ENCODE peak calls at places on chromosomes 4 and X, in six cellular contexts. E is GM12878, S is GM12891, R is H1, B is K562, Y is HepG2. G is an unnamed sample.

GRCh38 chr4:123096038-123096437 is 173.6 kb upstream of the NUDT6 start:
- DNase-seq in Y (peak; percentile 15), S (no peak), R (no peak), B (peak; percentile 14), E (no peak), G (no peak)

GRCh38 chr4:1644906-1645657 is 39.0 kb downstream of the FAM53A start:
- DNase-seq in Y (no peak), R (no peak), B (no peak), E (no peak), S (no peak), G (no peak)

GRCh38 chr4:42985971-42986370 is 93.5 kb downstream of the GRXCR1 start:
- DNase-seq in Y (no peak), R (no peak), B (no peak), S (no peak), E (no peak), G (no peak)

GRCh38 chr4:20126906-20127305 is 124.8 kb upstream of the SLIT2 start:
- DNase-seq in S (no peak), E (no peak), Y (no peak), R (no peak), B (no peak), G (no peak)

GRCh38 chr4:602559-602942 is 22.8 kb upstream of the PDE6B start:
- DNase-seq in R (peak; percentile 99), Y (peak; percentile 60), S (no peak), B (peak; percentile 61), E (no peak), G (no peak)

GRCh38 chr4:17597517-17597916 is 16.9 kb upstream of the MED28 start:
- DNase-seq in R (no peak), Y (no peak), B (no peak), E (no peak), S (no peak), G (no peak)

GRCh38 chr4:121421594-121421993 is 40.8 kb upstream of the QRFPR start:
- DNase-seq in E (no peak), R (no peak), Y (no peak), B (no peak), S (no peak), G (no peak)

GRCh38 chr4:17280266-17280665 is 231.6 kb downstream of the QDPR start:
- DNase-seq in Y (no peak), E (no peak), S (no peak), B (no peak), R (no peak), G (no peak)

GRCh38 chrX:7146026-7146702 is 1.3 kb upstream of the STS start:
- DNase-seq in B (no peak), R (no peak), Y (no peak), E (no peak), S (no peak), G (no peak)

GRCh38 chr4:40189997-40190396 is 6.8 kb upstream of the RHOH start:
- DNase-seq in S (no peak), R (no peak), E (no peak), B (no peak), Y (no peak), G (no peak)

GRCh38 chr4:7909966-7910720 is 29.5 kb downstream of the AFAP1 start:
- DNase-seq in Y (no peak), B (no peak), R (no peak), S (no peak), E (no peak), G (no peak)

GRCh38 chr4:46404961-46405360 is 15.0 kb upstream of the GABRA2 start:
- DNase-seq in R (peak; percentile 49), Y (peak; percentile 10), E (no peak), S (no peak), B (no peak), G (no peak)

GRCh38 chr4:121272526-121272925 is 108.3 kb downstream of the QRFPR start:
- DNase-seq in Y (no peak), E (no peak), S (no peak), B (no peak), R (no peak), G (no peak)

GRCh38 chrX:50638123-50638522 is 167.5 kb upstream of the DGKK start:
- DNase-seq in B (no peak), E (no peak), S (no peak), Y (no peak), R (no peak), G (no peak)

GRCh38 chrX:77014655-77015377 is 432.4 kb upstream of the FGF16 start:
- DNase-seq in E (no peak), Y (peak; percentile 74), B (no peak), R (peak; percentile 43), S (no peak), G (no peak)

GRCh38 chr4:151771664-151772063 is 10.9 kb upstream of the GATB start:
- DNase-seq in S (no peak), R (no peak), B (no peak), Y (no peak), E (no peak), G (no peak)

GRCh38 chr4:13548984-13549546 is 4.8 kb upstream of the NKX3-2 start:
- DNase-seq in R (peak; percentile 99), Y (peak; percentile 65), B (peak; percentile 88), E (peak; percentile 72), S (peak; percentile 70), G (peak; percentile 67)

GRCh38 chr4:130092187-130093015 is 996.4 kb downstream of the C4orf33 start:
- DNase-seq in S (no peak), E (no peak), B (no peak), Y (no peak), R (no peak), G (no peak)

GRCh38 chr4:1489639-1489995 is 83.4 kb upstream of the NKX1-1 start:
- DNase-seq in B (no peak), R (no peak), S (no peak), Y (no peak), E (no peak), G (no peak)

GRCh38 chr4:6087669-6088068 is 69.4 kb upstream of the C4orf50 start:
- DNase-seq in Y (peak; percentile 39), R (peak; percentile 75), S (no peak), B (peak; percentile 32), E (no peak), G (no peak)

GRCh38 chr4:30605616-30606015 is 114.6 kb upstream of the PCDH7 start:
- DNase-seq in E (no peak), S (no peak), B (no peak), R (no peak), Y (no peak), G (no peak)

GRCh38 chrX:29948653-29949052 is 266.7 kb upstream of the MAGEB2 start:
- DNase-seq in Y (no peak), B (no peak), E (no peak), S (no peak), R (no peak), G (no peak)

GRCh38 chr4:84894621-84895020 is 71.9 kb downstream of the WDFY3 start:
- DNase-seq in Y (no peak), R (no peak), S (no peak), E (no peak), B (no peak), G (no peak)

GRCh38 chr4:10552591-10553280 is 95.5 kb upstream of the ZNF518B start:
- DNase-seq in B (no peak), E (no peak), R (no peak), Y (no peak), S (no peak), G (no peak)

GRCh38 chr4:139902328-139903217 is 237.0 kb downstream of the MGST2 start:
- DNase-seq in R (no peak), S (no peak), E (no peak), B (no peak), Y (no peak), G (no peak)

GRCh38 chrX:56232221-56233082 is at the start of gene KLF8:
- DNase-seq in B (peak; percentile 41), Y (no peak), S (no peak), R (peak; percentile 56), E (no peak), G (peak; percentile 35)

GRCh38 chr4:80611366-80611765 is 275.8 kb downstream of the CFAP299 start:
- DNase-seq in R (no peak), B (no peak), E (peak; percentile 13), Y (no peak), S (no peak), G (no peak)

GRCh38 chr4:148004228-148004813 is 272.4 kb downstream of the ARHGAP10 start:
- DNase-seq in B (no peak), S (no peak), R (no peak), Y (no peak), E (no peak), G (no peak)

GRCh38 chr4:54167508-54167907 is 61.6 kb upstream of the PDGFRA start:
- DNase-seq in S (no peak), Y (no peak), B (no peak), R (no peak), E (no peak), G (no peak)

GRCh38 chr4:121888134-121888533 is 17.9 kb upstream of the BBS7 start:
- DNase-seq in Y (no peak), B (no peak), S (no peak), E (no peak), R (no peak), G (no peak)

GRCh38 chr4:126733301-126733700 is 899.5 kb upstream of the INTU start:
- DNase-seq in R (no peak), B (no peak), E (no peak), S (no peak), Y (no peak), G (no peak)

DNA sequence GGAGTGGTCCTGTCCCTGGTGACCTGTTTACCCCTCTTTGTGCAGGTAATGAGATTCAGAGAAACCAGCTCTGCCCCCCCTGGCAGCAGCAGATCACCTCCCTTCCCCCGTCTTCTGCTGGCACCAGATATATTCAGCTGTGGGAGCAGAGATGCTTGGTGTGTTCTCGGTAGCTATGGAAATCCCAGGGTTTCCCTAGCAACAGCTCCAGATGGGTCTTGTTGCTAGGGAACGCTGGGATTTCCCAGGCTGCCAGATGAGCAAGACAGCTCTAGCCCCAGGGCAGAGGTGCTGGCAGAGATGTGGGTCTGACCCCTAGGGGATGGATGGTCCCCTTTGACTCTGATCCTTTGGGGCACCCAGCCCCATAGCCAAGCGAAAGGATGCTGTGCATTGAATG is 20.2 kb downstream of the CETN2 start:
- DNase-seq in B (no peak), S (no peak), E (no peak), R (no peak), Y (no peak), G (no peak)
- TF ChIP-seq TAF1 in B (no peak), S (no peak), E (no peak), R (no peak), Y (no peak), G (no peak)

GRCh38 chr4:3331511-3332394 is 38.9 kb downstream of the RGS12 start:
- DNase-seq in S (no peak), B (no peak), Y (no peak), R (no peak), E (no peak), G (no peak)
- TF ChIP-seq TAF1 in S (no peak), B (no peak), Y (no peak), R (no peak), E (no peak), G (no peak)

DNA sequence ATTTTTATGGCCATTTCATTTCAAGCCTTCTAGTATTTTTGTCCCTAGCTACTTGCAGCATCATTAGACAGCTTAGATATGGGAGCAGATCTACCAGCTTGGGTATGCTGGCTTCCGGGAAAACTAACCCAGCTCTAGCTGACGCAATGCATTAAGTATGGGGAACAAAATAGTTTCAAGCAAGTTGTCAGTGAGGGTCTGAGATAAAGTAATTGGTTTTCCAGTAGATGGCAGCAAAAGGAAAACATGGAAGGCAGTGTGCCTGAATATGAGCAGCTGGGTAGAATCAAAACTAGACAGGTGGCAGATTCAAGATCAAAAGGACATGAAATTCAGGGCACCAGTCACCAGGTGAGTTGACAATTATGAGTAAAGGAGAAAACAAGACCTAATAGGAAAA is 340.9 kb upstream of the CTSO start:
- DNase-seq in R (no peak), S (no peak), E (no peak), Y (peak; percentile 35), B (no peak), G (no peak)
- TF ChIP-seq TAF1 in R (no peak), S (no peak), E (no peak), Y (no peak), B (no peak), G (no peak)

GRCh38 chr4:90241008-90241407 is 113.8 kb downstream of the CCSER1 start:
- DNase-seq in E (no peak), S (no peak), B (no peak), R (no peak), Y (no peak), G (no peak)
- TF ChIP-seq TAF1 in E (no peak), S (no peak), B (no peak), R (no peak), Y (no peak), G (no peak)

G was measured in GM12892.